ENCODE peak calls at places on chromosomes 2 and 18, in five cellular contexts. W, G, P, Z and L are unnamed samples.
A peak's percentile ranks its signal among the peaks of the same experiment; 100 is the strongest.

GRCh38 chr2:203858176-203858575 is 9.4 kb upstream of the CTLA4 start:
- DNase-seq in P (no peak), G (no peak), Z (no peak), W (no peak), L (no peak)

GRCh38 chr2:112776113-112776512 is 8.2 kb downstream of the IL1A start:
- DNase-seq in W (no peak), G (no peak), P (no peak), Z (no peak), L (no peak)

GRCh38 chr2:18583905-18584607 is 5.3 kb downstream of the NT5C1B start:
- DNase-seq in G (no peak), Z (no peak), W (no peak), P (no peak), L (no peak)

GRCh38 chr2:241224068-241224850 is 35.8 kb downstream of the ANO7 start:
- DNase-seq in Z (peak; percentile 71), P (no peak), W (peak; percentile 66), G (no peak), L (no peak)

GRCh38 chr2:240787521-240788472 is 32.2 kb downstream of the KIF1A start:
- DNase-seq in Z (no peak), W (no peak), P (no peak), G (no peak), L (no peak)

GRCh38 chr18:24397131-24397693 is 412 bp downstream of the OSBPL1A start:
- DNase-seq in P (peak; percentile 47), Z (peak; percentile 49), W (peak; percentile 78), G (peak; percentile 70), L (peak; percentile 46)

GRCh38 chr2:75465317-75465998 is 95.3 kb downstream of the EVA1A start:
- DNase-seq in Z (peak; percentile 41), G (no peak), P (no peak), W (peak; percentile 55), L (no peak)

GRCh38 chr2:112021781-112022231 is 33.3 kb upstream of the TMEM87B start:
- DNase-seq in P (no peak), G (no peak), Z (peak; percentile 13), W (peak; percentile 45), L (no peak)

GRCh38 chr2:159249955-159250723 is 36.4 kb downstream of the WDSUB1 start:
- DNase-seq in W (peak; percentile 72), G (peak; percentile 88), P (peak; percentile 33), Z (peak; percentile 59), L (no peak)

GRCh38 chr2:187580462-187581124 is 26.4 kb upstream of the TFPI start:
- DNase-seq in Z (peak; percentile 77), G (no peak), W (peak; percentile 85), P (no peak), L (no peak)
- TF ChIP-seq CTCF in Z (peak; percentile 71), G (no peak), W (peak; percentile 77), P (peak; percentile 30), L (no peak)

GRCh38 chr2:176650101-176650500 is 380.9 kb downstream of the MTX2 start:
- DNase-seq in P (no peak), Z (no peak), W (no peak), G (no peak), L (no peak)
- TF ChIP-seq CTCF in P (no peak), Z (peak; percentile 53), W (no peak), G (no peak), L (no peak)

DNA sequence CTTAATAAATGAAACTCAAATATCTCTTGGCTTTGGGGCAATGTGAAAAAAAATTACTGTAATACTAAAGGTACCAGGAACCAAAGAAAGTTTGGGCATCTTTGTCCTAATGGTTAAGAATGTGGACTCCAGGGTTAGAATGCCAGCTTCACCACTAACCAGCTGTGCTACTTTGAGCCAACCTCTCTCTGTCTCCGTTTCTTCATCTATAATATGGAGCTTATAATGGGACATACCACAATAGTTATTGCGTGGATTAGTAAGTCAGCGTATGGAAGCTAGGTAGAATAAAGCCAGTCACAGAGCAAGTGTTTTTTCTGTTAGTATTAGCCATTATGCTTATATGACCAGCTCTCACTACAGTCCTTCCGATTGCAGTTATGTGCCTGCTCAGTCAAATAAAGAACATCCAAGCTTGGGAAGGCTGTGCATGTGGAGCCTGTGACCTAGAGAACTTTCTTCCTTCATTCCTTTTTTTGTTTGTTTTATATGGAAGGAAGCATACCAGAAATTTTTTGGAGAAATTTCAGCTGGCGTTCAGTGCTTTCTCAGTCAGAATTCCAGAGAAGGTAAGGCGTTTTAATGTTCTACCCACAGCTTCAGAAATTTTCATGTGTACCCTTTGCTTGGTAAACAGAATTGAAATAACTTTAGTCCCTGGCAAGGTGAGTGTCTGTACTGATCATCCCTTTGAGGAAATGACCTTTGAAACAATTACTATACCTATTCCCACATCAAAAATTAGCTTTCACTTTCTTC is 114.0 kb upstream of the RND3 start:
- DNase-seq in G (no peak), P (no peak), Z (no peak), W (peak; percentile 81), L (no peak)
- TF ChIP-seq CTCF in G (no peak), P (no peak), Z (no peak), W (no peak), L (no peak)

GRCh38 chr2:27249891-27250651 is 12.8 kb downstream of the SLC30A3 start:
- DNase-seq in P (no peak), W (peak; percentile 31), Z (peak; percentile 11), G (no peak), L (no peak)
- TF ChIP-seq CTCF in P (peak; percentile 46), W (peak; percentile 78), Z (peak; percentile 77), G (no peak), L (no peak)

GRCh38 chr2:150732064-150732463 is 244.6 kb upstream of the RND3 start:
- DNase-seq in G (no peak), Z (peak; percentile 59), W (peak; percentile 86), P (no peak), L (no peak)
- TF ChIP-seq CTCF in G (no peak), Z (no peak), W (no peak), P (no peak), L (no peak)

GRCh38 chr2:151611351-151611750 is 122.9 kb downstream of the NEB start:
- DNase-seq in P (no peak), G (no peak), W (no peak), Z (no peak), L (no peak)

GRCh38 chr2:151616760-151617339 is 117.4 kb downstream of the NEB start:
- DNase-seq in G (no peak), P (no peak), W (no peak), Z (no peak), L (no peak)

GRCh38 chr2:151619337-151619989 is 114.8 kb downstream of the NEB start:
- DNase-seq in G (no peak), W (peak; percentile 70), P (no peak), Z (no peak), L (no peak)

GRCh38 chr2:151614159-151614558 is 120.1 kb downstream of the NEB start:
- DNase-seq in P (no peak), W (no peak), Z (no peak), G (no peak), L (no peak)

DNA sequence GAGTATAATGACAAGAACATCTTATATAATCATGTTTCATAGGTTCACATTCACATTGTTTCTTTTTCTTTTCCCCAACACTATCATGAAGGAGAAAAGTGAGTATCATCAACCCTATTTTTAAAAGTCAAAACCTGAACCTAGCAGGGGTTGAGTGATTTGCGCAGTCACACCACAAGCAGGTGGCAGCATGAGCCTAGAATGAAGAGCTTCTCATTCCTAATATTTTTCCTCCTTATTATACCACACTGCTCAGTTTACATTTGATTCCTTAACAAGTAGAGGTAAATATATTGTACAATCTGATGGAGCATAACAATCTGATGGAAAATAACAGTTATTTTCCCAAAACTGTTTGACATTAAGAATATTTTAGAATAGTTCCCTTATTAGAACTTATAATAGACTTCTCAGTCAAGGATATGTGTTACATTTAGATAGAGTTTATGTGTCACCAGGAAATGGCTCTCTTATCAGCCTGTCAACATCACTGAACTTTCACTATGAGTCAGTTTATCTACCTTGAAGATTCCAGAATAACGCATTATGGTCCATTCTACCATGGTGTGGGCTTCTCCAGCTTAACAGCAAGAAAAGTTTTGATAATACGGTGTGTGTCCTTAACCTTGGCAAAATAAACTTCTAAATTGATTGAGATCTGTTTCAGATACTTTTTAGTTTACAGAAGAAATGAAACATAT is 119.5 kb downstream of the NEB start:
- DNase-seq in P (no peak), W (no peak), Z (no peak), G (no peak), L (no peak)
- TF ChIP-seq CTCF in P (no peak), W (no peak), Z (no peak), G (no peak), L (no peak)